ENCODE peak calls at places on chromosome 9, in five cellular contexts. A is CD8-positive, alpha-beta memory T cell; V is pancreas; J is effector memory CD4-positive, alpha-beta T cell; P is IMR-90. D is an unnamed sample. For H3K4me1, the result is how much of the 10 kb centered on the place peaks cover.

GRCh38 chr9:107243757-107244156 is 39.3 kb upstream of the RAD23B start:
- DNase-seq in A (no peak), V (peak), J (no peak), P (peak), D (no peak)

GRCh38 chr9:14661421-14662059 is 31.7 kb downstream of the ZDHHC21 start:
- DNase-seq in A (no peak), V (no peak), J (no peak), P (peak), D (no peak)

GRCh38 chr9:33082135-33082534 is 5.7 kb upstream of the SMU1 start:
- DNase-seq in A (no peak), V (no peak), J (no peak), P (no peak), D (no peak)

GRCh38 chr9:121386442-121387175 is 16.6 kb upstream of the STOM start:
- DNase-seq in A (no peak), V (no peak), J (no peak), P (no peak), D (no peak)

GRCh38 chr9:93588641-93589609 is 12.5 kb downstream of the PHF2 start:
- DNase-seq in A (no peak), V (no peak), J (no peak), P (peak), D (no peak)

GRCh38 chr9:132488611-132489010 is 78.6 kb downstream of the CFAP77 start:
- DNase-seq in A (no peak), V (no peak), J (no peak), P (no peak), D (no peak)

GRCh38 chr9:14205463-14205862 is 108.5 kb downstream of the NFIB start:
- DNase-seq in A (no peak), V (no peak), J (no peak), P (peak), D (no peak)

GRCh38 chr9:135971892-135972291 is 10.7 kb upstream of the UBAC1 start:
- DNase-seq in A (no peak), V (peak), J (peak), P (no peak), D (no peak)

GRCh38 chr9:14438232-14438966 is 124.5 kb upstream of the NFIB start:
- DNase-seq in A (no peak), V (no peak), J (no peak), P (peak), D (no peak)

GRCh38 chr9:136306691-136307208 is 2.9 kb upstream of the CCDC187 start:
- DNase-seq in A (no peak), V (no peak), J (no peak), P (no peak), D (no peak)

GRCh38 chr9:93303806-93304573 is 120.1 kb downstream of the WNK2 start:
- DNase-seq in A (no peak), V (no peak), J (no peak), P (no peak), D (no peak)

GRCh38 chr9:122923947-122924346 is 7.4 kb downstream of the ZBTB26 start:
- DNase-seq in A (no peak), V (no peak), J (no peak), P (no peak), D (no peak)

GRCh38 chr9:127356906-127357305 is 40.1 kb upstream of the SLC2A8 start:
- DNase-seq in A (no peak), V (no peak), J (no peak), P (no peak), D (no peak)

GRCh38 chr9:93278164-93278563 is 94.2 kb downstream of the WNK2 start:
- DNase-seq in A (no peak), V (no peak), J (no peak), P (no peak), D (no peak)

GRCh38 chr9:110123364-110124095 is 84.4 kb downstream of the C9orf152 start:
- DNase-seq in A (no peak), V (no peak), J (no peak), P (peak), D (no peak)

GRCh38 chr9:113129466-113129865 is 21.3 kb upstream of the SLC31A2 start:
- DNase-seq in A (no peak), V (no peak), J (no peak), P (no peak), D (no peak)

GRCh38 chr9:115210699-115211098 is 92.7 kb upstream of the TNC start:
- DNase-seq in A (no peak), V (no peak), J (no peak), P (no peak), D (no peak)

DNA sequence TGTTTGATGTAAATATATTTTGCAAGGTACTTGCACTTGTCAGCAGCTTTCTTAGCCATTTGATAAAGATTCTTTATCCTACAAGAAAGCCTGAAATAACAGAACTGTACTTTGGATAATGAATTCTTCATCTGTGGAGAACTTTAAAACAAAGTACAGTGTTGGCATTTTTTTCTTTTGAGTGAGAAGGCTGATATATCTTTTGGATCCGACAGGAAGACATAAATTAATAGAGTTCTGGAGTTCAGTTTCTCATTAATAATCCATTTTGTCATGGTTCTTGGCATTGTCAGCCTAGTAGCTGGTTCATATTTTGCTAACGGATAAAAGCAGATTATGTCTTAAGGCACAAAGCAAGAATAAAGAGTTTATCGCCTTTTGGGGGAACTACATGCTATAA is 17.0 kb downstream of the PBX3 start:
- DNase-seq in A (no peak), V (no peak), J (no peak), P (no peak), D (no peak)
- H3K4me1 ChIP-seq in A (under half), V (under half), J (under half), P (under half), D (under half)

DNA sequence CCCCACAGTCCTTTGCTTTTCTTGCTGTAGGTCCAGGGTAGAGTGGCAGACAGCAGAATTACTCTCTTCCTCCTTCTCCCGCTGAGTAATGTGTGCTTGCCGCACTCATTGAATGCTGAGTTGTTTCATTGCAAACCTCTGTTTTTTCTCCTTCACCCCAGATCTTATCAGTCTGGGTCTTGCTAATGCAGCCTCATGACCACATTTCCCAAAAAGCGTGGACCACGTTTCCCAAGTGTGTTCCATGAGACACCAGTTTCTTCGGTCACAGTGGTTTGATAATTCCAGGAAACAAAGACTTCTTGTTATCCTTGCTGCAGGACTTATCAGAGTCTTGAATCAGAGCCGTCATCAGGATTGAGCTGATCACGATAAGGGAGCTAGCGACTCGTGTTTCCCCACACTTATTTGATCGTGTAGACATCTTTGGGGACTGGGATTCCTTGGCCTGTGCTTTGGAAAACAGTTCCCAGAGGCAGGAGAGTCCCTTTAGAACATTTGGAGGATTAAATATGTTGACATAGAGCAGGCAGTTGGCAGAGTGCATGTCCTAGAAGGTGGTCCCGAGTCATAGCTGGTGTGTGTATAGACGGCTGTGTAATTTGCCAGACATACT is 4.4 kb downstream of the LRRC8A start:
- DNase-seq in A (no peak), V (no peak), J (no peak), P (peak), D (no peak)
- H3K4me3 ChIP-seq in A (no peak), V (no peak), J (no peak), P (no peak), D (no peak)

GRCh38 chr9:20689833-20690232 is 5.8 kb downstream of the FOCAD start:
- DNase-seq in A (no peak), V (no peak), J (no peak), P (no peak), D (no peak)
- H3K4me1 ChIP-seq in A (under half), V (under half), J (under half), P (under half), D (under half)

GRCh38 chr9:801399-802071 is 40.0 kb upstream of the DMRT1 start:
- DNase-seq in A (no peak), V (no peak), J (no peak), P (peak), D (no peak)

GRCh38 chr9:811101-811531 is 30.4 kb upstream of the DMRT1 start:
- DNase-seq in A (no peak), V (no peak), J (no peak), P (peak), D (no peak)

GRCh38 chr9:805151-805550 is 36.3 kb upstream of the DMRT1 start:
- DNase-seq in A (no peak), V (no peak), J (no peak), P (no peak), D (no peak)

GRCh38 chr9:804026-804425 is 37.5 kb upstream of the DMRT1 start:
- DNase-seq in A (no peak), V (no peak), J (no peak), P (no peak), D (no peak)

GRCh38 chr9:806285-807156 is 35.0 kb upstream of the DMRT1 start:
- DNase-seq in A (no peak), V (no peak), J (no peak), P (peak), D (no peak)
- H3K4me3 ChIP-seq in A (no peak), V (no peak), J (no peak), P (no peak), D (no peak)

D was measured in esophagus squamous epithelium.